ENCODE peak calls at places on chromosomes 11 and 22, in five cellular contexts. W, D, Q, U and V are unnamed samples.

GRCh38 chr11:19510468-19510867 is 202.2 kb upstream of the NAV2 start:
- DNase-seq in D (no peak), Q (no peak), U (no peak), W (no peak), V (no peak)

GRCh38 chr11:124543554-124543953 is at the start of gene OR8B12:
- DNase-seq in D (no peak), W (no peak), U (no peak), Q (no peak), V (no peak)

GRCh38 chr11:75148436-75148983 is 2.4 kb upstream of the SLCO2B1 start:
- DNase-seq in U (no peak), Q (no peak), W (no peak), D (no peak), V (no peak)

GRCh38 chr11:2990617-2991476 is 1.3 kb downstream of the NAP1L4 start:
- DNase-seq in D (no peak), Q (no peak), W (no peak), U (no peak), V (no peak)

GRCh38 chr22:45784357-45785277 is 113.0 kb downstream of the ATXN10 start:
- DNase-seq in D (no peak), W (no peak), U (no peak), Q (no peak), V (peak; percentile 23)

GRCh38 chr11:116190206-116190605 is 582.6 kb downstream of the BUD13 start:
- DNase-seq in W (no peak), U (no peak), D (no peak), Q (no peak), V (no peak)

GRCh38 chr22:11253000-11253511 is 4274.9 kb upstream of the OR11H1 start:
- DNase-seq in W (peak; percentile 49), Q (no peak), U (peak; percentile 14), D (no peak), V (peak; percentile 2)

GRCh38 chr22:31284241-31284745 is 8.0 kb downstream of the PIK3IP1 start:
- DNase-seq in U (no peak), W (no peak), D (no peak), Q (no peak), V (no peak)

GRCh38 chr22:45164217-45165123 is 745 bp downstream of the NUP50 start:
- DNase-seq in U (peak; percentile 72), D (peak; percentile 27), Q (no peak), W (peak; percentile 76), V (peak; percentile 40)

GRCh38 chr11:1497600-1497999 is 11.0 kb upstream of the MOB2 start:
- DNase-seq in Q (no peak), W (peak; percentile 22), D (no peak), U (no peak), V (no peak)

GRCh38 chr11:12090061-12090572 is 20.3 kb upstream of the MICAL2 start:
- DNase-seq in Q (no peak), D (no peak), W (no peak), U (peak; percentile 62), V (peak; percentile 19)

GRCh38 chr11:125376117-125376516 is 119.9 kb downstream of the FEZ1 start:
- DNase-seq in W (peak; percentile 78), Q (no peak), D (peak; percentile 71), U (peak; percentile 22), V (peak; percentile 68)

GRCh38 chr11:126318642-126319373 is 14.9 kb downstream of the DCPS start:
- DNase-seq in Q (no peak), U (peak; percentile 37), D (no peak), W (no peak), V (no peak)

GRCh38 chr11:65290448-65291165 is 24.1 kb upstream of the CDC42EP2 start:
- DNase-seq in W (peak; percentile 92), Q (peak; percentile 92), D (peak; percentile 82), U (no peak), V (peak; percentile 95)

GRCh38 chr11:15663778-15664218 is 549.1 kb downstream of the INSC start:
- DNase-seq in Q (no peak), U (no peak), W (no peak), D (no peak), V (no peak)

GRCh38 chr22:26172389-26172990 is 3.2 kb downstream of the SEZ6L start:
- DNase-seq in U (no peak), Q (no peak), W (no peak), D (peak; percentile 66), V (no peak)

GRCh38 chr11:111045408-111045806 is 200.1 kb upstream of the POU2AF2 start:
- DNase-seq in W (no peak), Q (no peak), D (no peak), U (no peak), V (no peak)

GRCh38 chr11:1756024-1756561 is 5.7 kb upstream of the IFITM10 start:
- DNase-seq in Q (no peak), U (no peak), W (no peak), D (no peak), V (peak; percentile 39)

GRCh38 chr11:118703563-118704106 is 24.2 kb upstream of the TREH start:
- DNase-seq in Q (no peak), D (no peak), U (no peak), W (no peak), V (no peak)

GRCh38 chr11:65421204-65422103 is 1.1 kb upstream of the NEAT1 start:
- DNase-seq in U (peak; percentile 91), W (peak; percentile 91), Q (peak; percentile 92), D (peak; percentile 92), V (peak; percentile 93)

GRCh38 chr11:19441752-19442553 is 201.2 kb upstream of the E2F8 start:
- DNase-seq in D (no peak), Q (no peak), U (no peak), W (no peak), V (peak; percentile 31)

GRCh38 chr11:119370486-119371046 is 10.9 kb downstream of the USP2 start:
- DNase-seq in W (peak; percentile 71), D (no peak), U (peak; percentile 77), Q (no peak), V (peak; percentile 72)

GRCh38 chr11:118202599-118203422 is 22.0 kb downstream of the JAML start:
- DNase-seq in U (peak; percentile 87), W (no peak), Q (no peak), D (no peak), V (no peak)

GRCh38 chr11:35030716-35031213 is 108.2 kb upstream of the CD44 start:
- DNase-seq in D (peak; percentile 20), Q (no peak), W (peak; percentile 68), U (no peak), V (peak; percentile 48)

GRCh38 chr11:111735262-111736116 is 30.7 kb downstream of the PPP2R1B start:
- DNase-seq in D (peak; percentile 77), U (no peak), Q (peak; percentile 62), W (peak; percentile 73), V (peak; percentile 73)

GRCh38 chr11:103959279-103959930 is 77.0 kb upstream of the DDI1 start:
- DNase-seq in U (no peak), D (no peak), Q (no peak), W (no peak), V (no peak)

GRCh38 chr22:19105867-19106802 is 16.1 kb downstream of the DGCR2 start:
- DNase-seq in W (peak; percentile 57), U (no peak), D (no peak), Q (no peak), V (no peak)

GRCh38 chr11:112248216-112248615 is 12.4 kb downstream of the PLET1 start:
- DNase-seq in U (no peak), D (no peak), Q (no peak), W (no peak), V (no peak)

GRCh38 chr22:41106122-41106968 is 14.0 kb downstream of the EP300 start:
- DNase-seq in D (no peak), Q (no peak), U (no peak), W (no peak), V (no peak)

GRCh38 chr22:40889116-40889515 is 27.2 kb upstream of the DNAJB7 start:
- DNase-seq in W (no peak), U (no peak), Q (no peak), D (no peak), V (no peak)

GRCh38 chr11:129968611-129969419 is 33.8 kb downstream of the PRDM10 start:
- DNase-seq in U (no peak), Q (no peak), W (no peak), D (peak; percentile 16), V (no peak)

GRCh38 chr22:17108256-17109112 is 12.7 kb downstream of the TMEM121B start:
- DNase-seq in U (peak; percentile 38), Q (no peak), W (peak; percentile 46), D (no peak), V (no peak)

GRCh38 chr22:37185646-37186227 is 2.3 kb downstream of the C1QTNF6 start:
- DNase-seq in U (peak; percentile 43), D (no peak), Q (no peak), W (no peak), V (no peak)

GRCh38 chr11:40401132-40401853 is 1058.2 kb downstream of the LRRC4C start:
- DNase-seq in U (no peak), D (no peak), Q (no peak), W (no peak), V (no peak)

GRCh38 chr11:78940500-78941225 is 366.0 kb upstream of the NARS2 start:
- DNase-seq in W (no peak), Q (no peak), D (no peak), U (no peak), V (no peak)

GRCh38 chr11:11995601-11996000 is 12.8 kb downstream of the DKK3 start:
- DNase-seq in U (no peak), Q (no peak), W (no peak), D (no peak), V (no peak)

GRCh38 chr11:96045622-96046456 is 121.9 kb upstream of the MTMR2 start:
- DNase-seq in D (peak; percentile 21), U (no peak), W (no peak), Q (peak; percentile 15), V (peak; percentile 23)
- TF ChIP-seq CTCF in D (peak; percentile 30), U (no peak), W (no peak), Q (no peak), V (peak; percentile 37)

GRCh38 chr11:47233989-47234668 is 14.5 kb downstream of the ACP2 start:
- DNase-seq in U (no peak), W (peak; percentile 24), Q (no peak), D (no peak), V (peak; percentile 25)
- TF ChIP-seq CTCF in U (no peak), W (peak; percentile 34), Q (no peak), D (peak; percentile 32), V (peak; percentile 46)

GRCh38 chr11:86244522-86245368 is at the start of gene EED:
- DNase-seq in D (peak; percentile 92), W (peak; percentile 97), Q (peak; percentile 82), U (peak; percentile 95), V (peak; percentile 96)
- TF ChIP-seq CTCF in D (peak; percentile 3), W (no peak), Q (no peak), U (no peak), V (no peak)

GRCh38 chr11:69534166-69534530 is 52.7 kb downstream of the LINC01488 start:
- DNase-seq in D (no peak), U (peak; percentile 45), W (no peak), Q (no peak), V (no peak)
- TF ChIP-seq CTCF in D (no peak), U (no peak), W (no peak), Q (no peak), V (no peak)

DNA sequence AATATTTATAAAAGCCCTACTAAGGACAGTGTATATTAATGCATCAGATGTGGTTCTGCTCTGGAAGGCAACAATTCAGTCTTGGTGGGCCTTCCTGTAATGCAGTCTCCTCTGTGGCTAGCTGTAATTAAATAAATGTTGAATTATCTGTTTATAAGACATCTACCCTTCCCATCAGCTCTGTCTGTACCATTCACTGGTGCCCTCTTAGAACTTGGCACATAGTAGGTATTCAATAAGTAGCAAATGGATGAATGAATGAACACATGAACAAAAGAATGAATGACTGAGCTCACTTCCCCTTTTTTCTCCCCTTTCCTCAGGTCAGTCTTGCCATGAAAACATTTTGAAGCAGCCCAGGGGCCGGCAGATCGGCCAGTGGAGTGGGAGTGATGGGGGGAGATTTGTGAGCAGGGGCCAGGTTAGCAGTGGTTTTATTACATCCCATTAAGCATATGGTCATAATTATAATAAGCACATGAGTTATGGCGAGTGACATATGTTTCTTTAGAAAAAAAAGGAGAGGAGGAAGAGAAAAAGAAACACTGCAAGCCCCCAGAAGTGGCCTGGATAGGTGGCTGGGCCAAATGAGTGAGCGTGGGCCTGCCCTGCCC is 48.7 kb upstream of the CD82 start:
- DNase-seq in U (no peak), W (no peak), D (no peak), Q (no peak), V (no peak)
- TF ChIP-seq CTCF in U (no peak), W (no peak), D (no peak), Q (no peak), V (no peak)